ENCODE peak calls at places on chromosomes 11 and 22, in four cellular contexts. W is choroid plexus epithelial cell, P is tibial nerve, H is psoas muscle. T is an unnamed sample.
A peak's percentile ranks its signal among the peaks of the same experiment; 100 is the strongest.

GRCh38 chr22:43152355-43153071 is 1.2 kb downstream of the TSPO start:
- DNase-seq in W (peak; percentile 41), H (peak; percentile 85), P (peak; percentile 53), T (peak; percentile 83)

GRCh38 chr11:115802641-115803040 is 298.4 kb upstream of the CADM1 start:
- DNase-seq in W (no peak), H (no peak), P (no peak), T (no peak)

GRCh38 chr22:50146440-50147228 is 23.9 kb upstream of the PANX2 start:
- DNase-seq in P (peak; percentile 40), W (peak; percentile 88), H (peak; percentile 81), T (peak; percentile 69)

GRCh38 chr11:8501838-8502237 is 92.2 kb downstream of the STK33 start:
- DNase-seq in H (no peak), W (peak; percentile 25), P (no peak), T (no peak)

GRCh38 chr11:70080763-70081162 is 2.6 kb downstream of the ANO1 start:
- DNase-seq in P (no peak), H (peak; percentile 50), W (no peak), T (no peak)

GRCh38 chr11:88414385-88414861 is 76.9 kb upstream of the CTSC start:
- DNase-seq in P (no peak), H (no peak), W (peak; percentile 90), T (peak; percentile 40)

GRCh38 chr11:10407055-10407454 is 48.0 kb upstream of the AMPD3 start:
- DNase-seq in H (no peak), P (no peak), W (no peak), T (no peak)

GRCh38 chr11:124793466-124794278 is 6.5 kb downstream of the MSANTD2 start:
- DNase-seq in W (peak; percentile 71), P (no peak), H (no peak), T (peak; percentile 44)

GRCh38 chr11:19978668-19979518 is 181.4 kb downstream of the DBX1 start:
- DNase-seq in H (no peak), P (no peak), W (peak; percentile 93), T (peak; percentile 77)

GRCh38 chr11:121318848-121319834 is 26.6 kb downstream of the SC5D start:
- DNase-seq in H (no peak), P (no peak), W (peak; percentile 77), T (peak; percentile 7)

GRCh38 chr22:21445437-21446127 is 21.6 kb upstream of the TMEM191C start:
- DNase-seq in H (peak; percentile 50), P (no peak), W (no peak), T (no peak)

GRCh38 chr22:43008921-43009320 is 6.0 kb downstream of the PACSIN2 start:
- DNase-seq in P (no peak), W (no peak), H (no peak), T (no peak)

GRCh38 chr22:41411021-41411851 is 29.5 kb downstream of the TEF start:
- DNase-seq in H (peak; percentile 83), P (no peak), W (no peak), T (peak; percentile 85)

GRCh38 chr11:20835561-20835960 is 166.2 kb downstream of the NELL1 start:
- DNase-seq in W (no peak), H (no peak), P (no peak), T (no peak)

GRCh38 chr11:22730319-22730718 is 63.9 kb downstream of the GAS2 start:
- DNase-seq in H (no peak), P (no peak), W (peak; percentile 33), T (no peak)

GRCh38 chr11:126339866-126340434 is 15.5 kb upstream of the ST3GAL4 start:
- DNase-seq in P (peak; percentile 73), W (peak; percentile 51), H (peak; percentile 91), T (peak; percentile 71)

GRCh38 chr11:43581370-43582023 is 99.0 kb upstream of the HSD17B12 start:
- DNase-seq in W (no peak), P (no peak), H (no peak), T (no peak)

GRCh38 chr11:25876456-25876965 is 455.4 kb upstream of the ANO3 start:
- DNase-seq in P (no peak), H (no peak), W (no peak), T (no peak)

GRCh38 chr11:34502949-34503348 is 10.6 kb downstream of the ELF5 start:
- DNase-seq in W (no peak), H (no peak), P (no peak), T (no peak)

GRCh38 chr11:132123854-132124835 is 753.7 kb downstream of the NTM start:
- DNase-seq in P (no peak), W (no peak), H (no peak), T (no peak)
- TF ChIP-seq CTCF in P (no peak), W (peak; percentile 7), H (no peak), T (no peak)

GRCh38 chr11:129865701-129866100 is 29.7 kb downstream of the NFRKB start:
- DNase-seq in P (no peak), H (no peak), W (no peak), T (no peak)

GRCh38 chr11:129866328-129866727 is 29.1 kb downstream of the NFRKB start:
- DNase-seq in W (no peak), P (no peak), H (no peak), T (peak; percentile 49)

GRCh38 chr11:129864811-129865210 is 30.6 kb downstream of the NFRKB start:
- DNase-seq in P (no peak), H (no peak), W (no peak), T (no peak)

GRCh38 chr11:129862123-129862522 is 33.3 kb downstream of the NFRKB start:
- DNase-seq in H (no peak), P (no peak), W (no peak), T (peak; percentile 65)

DNA sequence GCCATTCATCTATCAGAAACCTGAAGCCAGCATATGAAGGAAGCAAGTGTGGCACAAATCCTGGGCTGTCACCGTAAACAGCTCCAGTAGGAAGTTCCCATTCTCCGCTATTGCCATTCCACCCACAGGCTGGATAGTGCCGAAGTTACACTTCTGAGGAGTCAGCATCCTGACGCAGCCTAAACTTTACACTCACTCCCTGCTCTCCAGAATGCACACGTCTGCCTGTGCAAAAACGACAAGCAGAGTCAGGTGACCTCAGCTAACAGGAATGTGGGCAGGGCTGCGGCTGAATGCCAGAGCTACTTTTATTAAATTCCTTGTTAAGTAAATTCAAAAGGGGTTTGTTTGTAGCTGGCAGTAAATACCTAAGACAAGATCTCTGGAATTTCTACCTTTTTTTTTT is 33.7 kb downstream of the NFRKB start:
- DNase-seq in W (peak; percentile 96), P (no peak), H (no peak), T (peak; percentile 97)
- H3K4me3 ChIP-seq in W (no peak overlapping the region), P (no peak overlapping the region), H (no peak overlapping the region), T (peak overlapping the region; percentile 12)

GRCh38 chr11:1152316-1153104 is 5.2 kb upstream of the MUC5AC start:
- DNase-seq in P (no peak), H (no peak), W (peak; percentile 49), T (no peak)
- TF ChIP-seq CTCF in P (no peak), H (no peak), W (no peak), T (no peak)

GRCh38 chr11:64339754-64340408 is at the start of gene CCDC88B:
- DNase-seq in W (no peak), P (no peak), H (peak; percentile 77), T (no peak)
- H3K4me3 ChIP-seq in W (no peak within 1 kb of the TSS), P (peak within 1 kb of the TSS; percentile 38), H (no peak within 1 kb of the TSS), T (no peak within 1 kb of the TSS)

GRCh38 chr11:105861225-105861624 is 160.8 kb downstream of the MSANTD4 start:
- DNase-seq in P (no peak), H (no peak), W (peak; percentile 56), T (no peak)
- TF ChIP-seq CTCF in P (no peak), H (no peak), W (peak; percentile 62), T (peak; percentile 40)

DNA sequence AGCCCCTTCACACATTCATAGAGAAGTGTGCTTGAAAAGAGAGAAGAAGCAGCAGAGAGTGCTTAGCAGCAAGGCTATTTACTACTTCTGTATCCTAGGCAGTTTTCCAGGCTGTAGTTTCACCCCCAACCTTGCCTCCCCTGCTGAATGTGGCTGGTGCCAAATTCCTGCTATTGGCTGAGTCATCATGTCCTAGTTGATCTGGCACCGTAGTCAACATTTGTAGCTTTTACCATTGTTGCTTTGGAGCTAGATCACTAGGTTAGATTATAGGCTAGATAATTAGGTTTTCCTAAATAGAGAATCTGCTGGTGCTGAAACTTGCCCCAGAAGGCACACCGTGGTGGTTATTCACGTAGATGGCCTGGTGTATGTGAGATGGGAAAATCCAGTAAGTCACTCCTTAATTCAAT is 32.7 kb downstream of the ARHGAP42 start:
- DNase-seq in P (peak; percentile 51), W (peak; percentile 92), H (peak; percentile 62), T (peak; percentile 87)
- H3K4me3 ChIP-seq in P (peak overlapping the region; percentile 8), W (no peak overlapping the region), H (peak overlapping the region; percentile 9), T (no peak overlapping the region)

DNA sequence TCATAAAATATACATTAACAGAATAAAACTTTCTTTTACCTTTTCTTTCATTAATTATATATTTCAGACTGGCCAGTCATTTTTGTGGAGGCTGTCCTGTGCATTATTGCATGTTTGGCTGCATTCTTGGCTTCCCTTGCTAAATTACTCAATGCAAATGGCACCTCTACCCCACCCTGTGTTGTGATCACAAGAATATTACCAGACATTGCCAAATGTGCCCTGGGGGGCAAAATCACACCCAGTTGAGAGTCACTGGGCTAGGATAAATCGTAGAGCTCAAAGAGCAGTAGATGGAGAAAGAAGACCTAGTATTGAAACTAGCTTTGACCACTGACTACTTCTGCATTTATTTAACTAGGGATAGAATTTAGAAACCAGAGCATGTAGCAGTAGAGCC is 1257.8 kb upstream of the TENM4 start:
- DNase-seq in H (no peak), P (no peak), W (no peak), T (no peak)
- TF ChIP-seq CTCF in H (no peak), P (no peak), W (no peak), T (no peak)

GRCh38 chr11:2447253-2447950 is 2.6 kb downstream of the KCNQ1 start:
- DNase-seq in P (no peak), W (no peak), H (peak; percentile 35), T (no peak)

GRCh38 chr11:2445948-2446551 is 1.2 kb downstream of the KCNQ1 start:
- DNase-seq in H (peak; percentile 36), P (no peak), W (no peak), T (peak; percentile 85)

GRCh38 chr11:2445107-2445947 is 519 bp downstream of the KCNQ1 start:
- DNase-seq in P (no peak), H (peak; percentile 46), W (no peak), T (peak; percentile 56)

GRCh38 chr11:2447951-2448650 is 3.3 kb downstream of the KCNQ1 start:
- DNase-seq in H (peak; percentile 44), W (no peak), P (no peak), T (no peak)

GRCh38 chr11:2446590-2447252 is 1.9 kb downstream of the KCNQ1 start:
- DNase-seq in P (no peak), H (peak; percentile 56), W (no peak), T (no peak)
- H3K4me3 ChIP-seq in P (peak overlapping the region; percentile 49), H (no peak overlapping the region), W (no peak overlapping the region), T (peak overlapping the region; percentile 52)